ENCODE peak calls at places on chromosomes 1 and 21, in four cellular contexts. One of them, this sample, is unnamed.

GRCh38 chr1:38097256-38097655 is 50.7 kb upstream of the POU3F1 start:
- DNase-seq in HepG2: no peak
- DNase-seq in K562: no peak
- DNase-seq in GM12878: no peak
- DNase-seq in this sample: no peak

GRCh38 chr1:2229032-2229920 is 1.2 kb downstream of the SKI start:
- DNase-seq in HepG2: no peak
- DNase-seq in K562: no peak
- DNase-seq in GM12878: no peak
- DNase-seq in this sample: no peak

GRCh38 chr1:208132287-208132882 is 111.8 kb downstream of the PLXNA2 start:
- DNase-seq in HepG2: peak; percentile 54
- DNase-seq in K562: peak; percentile 96
- DNase-seq in GM12878: peak; percentile 9
- DNase-seq in this sample: peak; percentile 92

GRCh38 chr1:230157409-230158390 is 90.7 kb downstream of the GALNT2 start:
- DNase-seq in HepG2: peak; percentile 88
- DNase-seq in K562: no peak
- DNase-seq in GM12878: no peak
- DNase-seq in this sample: no peak

GRCh38 chr1:243420968-243421675 is 165.3 kb downstream of the SDCCAG8 start:
- DNase-seq in HepG2: no peak
- DNase-seq in K562: no peak
- DNase-seq in GM12878: no peak
- DNase-seq in this sample: no peak

GRCh38 chr1:39098569-39099250 is 72.6 kb downstream of the NDUFS5 start:
- DNase-seq in HepG2: peak; percentile 65
- DNase-seq in K562: peak; percentile 83
- DNase-seq in GM12878: no peak
- DNase-seq in this sample: peak; percentile 75

GRCh38 chr1:154895779-154896178 is 25.7 kb upstream of the KCNN3 start:
- DNase-seq in HepG2: no peak
- DNase-seq in K562: peak; percentile 33
- DNase-seq in GM12878: no peak
- DNase-seq in this sample: no peak

GRCh38 chr1:223142795-223143759 is at the start of gene TLR5:
- DNase-seq in HepG2: no peak
- DNase-seq in K562: peak; percentile 98
- DNase-seq in GM12878: peak; percentile 12
- DNase-seq in this sample: peak; percentile 93

GRCh38 chr1:150973826-150974579 is 632 bp downstream of the CERS2 start:
- DNase-seq in HepG2: no peak
- DNase-seq in K562: peak; percentile 62
- DNase-seq in GM12878: no peak
- DNase-seq in this sample: no peak

GRCh38 chr1:56054959-56055358 is 524.4 kb downstream of the PLPP3 start:
- DNase-seq in HepG2: no peak
- DNase-seq in K562: no peak
- DNase-seq in GM12878: no peak
- DNase-seq in this sample: no peak

GRCh38 chr1:158116311-158116710 is 64.4 kb upstream of the CD1D start:
- DNase-seq in HepG2: no peak
- DNase-seq in K562: no peak
- DNase-seq in GM12878: no peak
- DNase-seq in this sample: no peak

GRCh38 chr1:115179397-115179835 is 90.1 kb upstream of the TSPAN2 start:
- DNase-seq in HepG2: peak; percentile 38
- DNase-seq in K562: peak; percentile 77
- DNase-seq in GM12878: no peak
- DNase-seq in this sample: no peak

GRCh38 chr1:225691861-225692516 is 39.1 kb upstream of the ENAH start:
- DNase-seq in HepG2: no peak
- DNase-seq in K562: no peak
- DNase-seq in GM12878: no peak
- DNase-seq in this sample: no peak

GRCh38 chr1:239912471-239912870 is 179.2 kb upstream of the FMN2 start:
- DNase-seq in HepG2: no peak
- DNase-seq in K562: no peak
- DNase-seq in GM12878: no peak
- DNase-seq in this sample: no peak

GRCh38 chr1:153262462-153263157 is 3.1 kb downstream of the LORICRIN start:
- DNase-seq in HepG2: no peak
- DNase-seq in K562: no peak
- DNase-seq in GM12878: peak; percentile 41
- DNase-seq in this sample: no peak

GRCh38 chr1:208107817-208108608 is 136.2 kb downstream of the PLXNA2 start:
- DNase-seq in HepG2: no peak
- DNase-seq in K562: no peak
- DNase-seq in GM12878: no peak
- DNase-seq in this sample: no peak

GRCh38 chr21:46002841-46003574 is 21.4 kb downstream of the COL6A1 start:
- DNase-seq in HepG2: no peak
- DNase-seq in K562: no peak
- DNase-seq in GM12878: no peak
- DNase-seq in this sample: no peak

GRCh38 chr1:59013276-59013927 is 229.6 kb upstream of the JUN start:
- DNase-seq in HepG2: no peak
- DNase-seq in K562: no peak
- DNase-seq in GM12878: no peak
- DNase-seq in this sample: peak; percentile 52

GRCh38 chr1:58782308-58783089 is 1.3 kb downstream of the JUN start:
- DNase-seq in HepG2: no peak
- DNase-seq in K562: peak; percentile 25
- DNase-seq in GM12878: no peak
- DNase-seq in this sample: peak; percentile 78

GRCh38 chr1:209613351-209614150 is 30.0 kb downstream of the CAMK1G start:
- DNase-seq in HepG2: no peak
- DNase-seq in K562: no peak
- DNase-seq in GM12878: no peak
- DNase-seq in this sample: no peak

GRCh38 chr1:248631354-248632041 is 3.4 kb downstream of the OR2T11 start:
- DNase-seq in HepG2: peak; percentile 16
- DNase-seq in K562: no peak
- DNase-seq in GM12878: no peak
- DNase-seq in this sample: no peak

GRCh38 chr1:30419831-30420230 is 303.6 kb downstream of the MATN1 start:
- DNase-seq in HepG2: no peak
- DNase-seq in K562: no peak
- DNase-seq in GM12878: no peak
- DNase-seq in this sample: peak; percentile 26

GRCh38 chr21:17196619-17197018 is 316.2 kb upstream of the CXADR start:
- DNase-seq in HepG2: no peak
- DNase-seq in K562: no peak
- DNase-seq in GM12878: no peak
- DNase-seq in this sample: no peak

GRCh38 chr1:85580046-85580411 is 532 bp upstream of the CCN1 start:
- DNase-seq in HepG2: peak; percentile 76
- DNase-seq in K562: no peak
- DNase-seq in GM12878: no peak
- DNase-seq in this sample: peak; percentile 56

GRCh38 chr1:201026746-201027145 is 3.2 kb upstream of the KIF21B start:
- DNase-seq in HepG2: no peak
- DNase-seq in K562: no peak
- DNase-seq in GM12878: no peak
- DNase-seq in this sample: no peak

GRCh38 chr1:21317035-21317689 is 26.9 kb upstream of the ECE1 start:
- DNase-seq in HepG2: no peak
- DNase-seq in K562: no peak
- DNase-seq in GM12878: no peak
- DNase-seq in this sample: no peak

GRCh38 chr1:211684791-211685190 is 9.4 kb upstream of the NEK2 start:
- DNase-seq in HepG2: no peak
- DNase-seq in K562: no peak
- DNase-seq in GM12878: no peak
- DNase-seq in this sample: no peak

GRCh38 chr1:66265796-66266195 is 268.2 kb upstream of the SGIP1 start:
- DNase-seq in HepG2: no peak
- DNase-seq in K562: no peak
- DNase-seq in GM12878: no peak
- DNase-seq in this sample: no peak

GRCh38 chr1:66265268-66265667 is 268.7 kb upstream of the SGIP1 start:
- DNase-seq in HepG2: no peak
- DNase-seq in K562: no peak
- DNase-seq in GM12878: no peak
- DNase-seq in this sample: no peak

GRCh38 chr1:66267211-66267940 is 266.6 kb upstream of the SGIP1 start:
- DNase-seq in HepG2: no peak
- DNase-seq in K562: no peak
- DNase-seq in GM12878: no peak
- DNase-seq in this sample: no peak

GRCh38 chr1:66266756-66267155 is 267.2 kb upstream of the SGIP1 start:
- DNase-seq in HepG2: no peak
- DNase-seq in K562: no peak
- DNase-seq in GM12878: no peak
- DNase-seq in this sample: no peak

DNA sequence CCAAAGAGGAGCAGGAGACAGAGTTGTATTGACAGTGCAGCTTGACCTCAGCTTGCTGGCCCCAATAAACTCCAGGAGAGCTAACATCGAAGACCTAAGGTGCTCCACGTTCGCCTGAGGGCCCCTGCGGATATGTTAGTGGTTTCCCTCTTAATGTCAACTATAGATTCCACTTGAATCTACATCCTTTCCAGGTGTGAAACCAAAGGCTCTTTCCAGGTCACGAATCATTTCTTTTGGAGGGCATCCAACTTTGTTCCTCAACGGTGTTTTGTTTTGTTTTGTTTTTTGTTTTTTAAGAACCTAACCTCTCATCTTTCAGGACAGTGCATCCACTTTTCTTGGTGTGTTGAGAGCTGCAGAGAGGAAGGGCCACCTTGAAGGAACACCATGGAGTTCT is 267.6 kb upstream of the SGIP1 start:
- DNase-seq in HepG2: no peak
- DNase-seq in K562: no peak
- DNase-seq in GM12878: no peak
- DNase-seq in this sample: no peak
- TF ChIP-seq HDAC6 in HepG2: no peak
- TF ChIP-seq HDAC6 in K562: no peak
- TF ChIP-seq HDAC6 in GM12878: no peak
- TF ChIP-seq HDAC6 in this sample: no peak

GRCh38 chr1:203508463-203508862 is 14.5 kb downstream of the OPTC start:
- DNase-seq in HepG2: peak; percentile 51
- DNase-seq in K562: peak; percentile 32
- DNase-seq in GM12878: no peak
- DNase-seq in this sample: no peak

GRCh38 chr1:203505526-203506189 is 11.7 kb downstream of the OPTC start:
- DNase-seq in HepG2: no peak
- DNase-seq in K562: no peak
- DNase-seq in GM12878: no peak
- DNase-seq in this sample: no peak

GRCh38 chr1:203507227-203507626 is 13.3 kb downstream of the OPTC start:
- DNase-seq in HepG2: no peak
- DNase-seq in K562: no peak
- DNase-seq in GM12878: no peak
- DNase-seq in this sample: no peak

GRCh38 chr1:203506821-203507220 is 12.9 kb downstream of the OPTC start:
- DNase-seq in HepG2: no peak
- DNase-seq in K562: no peak
- DNase-seq in GM12878: no peak
- DNase-seq in this sample: no peak

DNA sequence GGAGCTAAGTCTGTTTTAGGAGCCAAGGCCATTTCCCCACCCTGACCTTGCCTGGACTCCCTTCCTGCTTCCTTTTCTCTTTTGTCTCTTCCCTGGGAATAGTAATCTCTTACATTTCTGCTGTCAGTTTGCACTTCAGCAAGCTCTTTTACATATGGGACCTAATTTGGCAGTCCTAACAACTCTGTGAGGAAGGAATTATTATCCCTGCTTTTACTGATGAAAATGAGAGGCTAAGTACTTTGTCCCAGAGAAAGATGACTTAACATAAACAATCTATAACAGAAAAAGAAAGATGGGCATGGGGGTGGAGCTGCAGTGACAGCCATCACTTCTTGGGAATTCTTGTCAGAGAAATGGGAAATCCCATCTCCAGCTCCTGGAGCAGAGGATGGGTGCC is 13.9 kb downstream of the OPTC start:
- DNase-seq in HepG2: no peak
- DNase-seq in K562: no peak
- DNase-seq in GM12878: no peak
- DNase-seq in this sample: no peak
- TF ChIP-seq CHD2 in HepG2: no peak
- TF ChIP-seq CHD2 in K562: no peak
- TF ChIP-seq CHD2 in GM12878: no peak
- TF ChIP-seq CHD2 in this sample: no peak

GRCh38 chr1:54611621-54612020 is 11.7 kb downstream of the FAM151A start:
- DNase-seq in HepG2: no peak
- DNase-seq in K562: no peak
- DNase-seq in GM12878: no peak
- DNase-seq in this sample: no peak
- TF ChIP-seq HDAC6 in HepG2: no peak
- TF ChIP-seq HDAC6 in K562: no peak
- TF ChIP-seq HDAC6 in GM12878: no peak
- TF ChIP-seq HDAC6 in this sample: no peak

DNA sequence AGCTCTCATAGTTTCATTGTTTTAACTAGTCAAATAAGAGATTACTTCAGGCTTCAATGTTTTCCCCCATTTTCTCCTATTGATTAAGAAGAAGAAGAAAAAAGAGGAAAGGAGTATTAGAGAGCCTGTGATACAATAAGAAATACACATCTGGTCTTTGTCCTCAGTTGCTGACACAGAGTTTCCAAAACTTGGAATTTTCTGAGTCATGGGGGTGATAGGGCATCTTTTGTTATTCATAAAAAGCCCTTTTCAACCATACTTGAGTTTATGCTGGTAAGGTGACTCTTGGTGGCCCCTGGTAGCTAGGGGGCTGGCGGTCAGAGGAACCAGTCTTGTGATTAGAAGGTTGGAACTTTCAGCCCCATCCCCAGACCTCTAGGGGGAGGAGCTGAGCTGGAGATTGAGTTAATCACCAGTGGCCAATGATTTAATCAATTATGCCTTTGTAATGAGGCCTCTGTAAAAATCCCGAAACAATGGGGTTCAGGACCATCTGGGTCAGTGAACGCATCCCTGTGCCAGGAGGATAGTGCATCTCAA is 28.9 kb upstream of the KLF18 start:
- DNase-seq in HepG2: no peak
- DNase-seq in K562: peak; percentile 29
- DNase-seq in GM12878: no peak
- DNase-seq in this sample: no peak
- TF ChIP-seq CHD2 in HepG2: no peak
- TF ChIP-seq CHD2 in K562: no peak
- TF ChIP-seq CHD2 in GM12878: no peak
- TF ChIP-seq CHD2 in this sample: no peak